ENCODE peak calls at places on chromosomes 11 and 22, in six cellular contexts. U is HL-60, T is K562, Y is HepG2, Z is H1, V is SK-N-SH. E is an unnamed sample.

GRCh38 chr22:45248832-45249561 is 8.3 kb upstream of the KIAA0930 start:
- DNase-seq in U (no peak), T (no peak), V (no peak), Z (no peak), Y (no peak), E (peak; percentile 78)

GRCh38 chr22:45503071-45503815 is 560 bp downstream of the FBLN1 start:
- DNase-seq in U (no peak), T (no peak), Z (no peak), Y (no peak), V (peak; percentile 72), E (no peak)

GRCh38 chr11:71986131-71986530 is 12.6 kb upstream of the IL18BP start:
- DNase-seq in Y (no peak), U (no peak), V (no peak), T (no peak), Z (no peak), E (no peak)

GRCh38 chr11:110984147-110984546 is 261.4 kb upstream of the POU2AF2 start:
- DNase-seq in Y (no peak), U (no peak), T (no peak), Z (no peak), V (no peak), E (no peak)

GRCh38 chr11:120867024-120867423 is 156.9 kb upstream of the TBCEL start:
- DNase-seq in V (no peak), Z (no peak), U (no peak), Y (no peak), T (no peak), E (no peak)

GRCh38 chr11:130631119-130631518 is 182.7 kb downstream of the ADAMTS15 start:
- DNase-seq in Y (no peak), U (no peak), V (no peak), T (no peak), Z (no peak), E (no peak)

GRCh38 chr22:41356430-41357028 is 25.2 kb upstream of the TEF start:
- DNase-seq in Y (no peak), Z (no peak), T (no peak), V (no peak), U (no peak), E (no peak)

GRCh38 chr11:477042-477715 is 27.1 kb downstream of the PTDSS2 start:
- DNase-seq in Y (no peak), V (peak; percentile 16), U (no peak), Z (no peak), T (no peak), E (no peak)

GRCh38 chr11:59263225-59263894 is 50.6 kb upstream of the MPEG1 start:
- DNase-seq in U (no peak), Y (peak; percentile 9), Z (no peak), T (no peak), V (no peak), E (no peak)

GRCh38 chr11:108672113-108672512 is 7.2 kb downstream of the DDX10 start:
- DNase-seq in V (no peak), T (no peak), U (no peak), Z (no peak), Y (no peak), E (no peak)

GRCh38 chr22:40567626-40568328 is 68.7 kb downstream of the MRTFA start:
- DNase-seq in U (no peak), T (no peak), V (no peak), Z (no peak), Y (no peak), E (no peak)

GRCh38 chr11:123478352-123478986 is 48.4 kb downstream of the GRAMD1B start:
- DNase-seq in U (peak; percentile 75), T (peak; percentile 72), Y (peak; percentile 64), V (peak; percentile 76), Z (peak; percentile 62), E (peak; percentile 60)

GRCh38 chr11:67316882-67317364 is 13.6 kb downstream of the SSH3 start:
- DNase-seq in U (no peak), T (no peak), V (no peak), Z (no peak), Y (no peak), E (no peak)

GRCh38 chr11:84594602-84595001 is 1032.5 kb downstream of the DLG2 start:
- DNase-seq in U (no peak), V (no peak), T (no peak), Z (no peak), Y (no peak), E (no peak)

GRCh38 chr11:2233693-2234455 is 36.5 kb downstream of the ASCL2 start:
- DNase-seq in V (no peak), U (no peak), Y (no peak), T (no peak), Z (no peak), E (no peak)

GRCh38 chr11:47020793-47021624 is 84.4 kb downstream of the CSTPP1 start:
- DNase-seq in T (no peak), V (no peak), U (no peak), Z (no peak), Y (no peak), E (peak; percentile 42)

GRCh38 chr22:31083377-31083768 is 2.3 kb downstream of the SMTN start:
- DNase-seq in V (peak; percentile 7), T (no peak), Y (no peak), Z (no peak), U (no peak), E (no peak)

GRCh38 chr22:31084811-31085492 is 3.8 kb downstream of the SMTN start:
- DNase-seq in V (peak; percentile 96), T (peak; percentile 76), U (peak; percentile 77), Y (no peak), Z (peak; percentile 61), E (peak; percentile 43)

GRCh38 chr22:31085493-31085824 is 4.3 kb downstream of the SMTN start:
- DNase-seq in U (no peak), Z (no peak), V (no peak), Y (no peak), T (no peak), E (no peak)

GRCh38 chr22:31082606-31083376 is 1.7 kb downstream of the SMTN start:
- DNase-seq in U (peak; percentile 34), Y (peak; percentile 60), Z (no peak), T (peak; percentile 70), V (peak; percentile 58), E (no peak)

GRCh38 chr22:31083923-31084810 is 3.0 kb downstream of the SMTN start:
- DNase-seq in Y (no peak), Z (no peak), U (no peak), V (peak; percentile 60), T (no peak), E (no peak)
- TF ChIP-seq GABPA in Y (no peak), Z (no peak), U (no peak), V (no peak), T (no peak), E (no peak)

GRCh38 chr22:46824348-46824909 is 62.0 kb downstream of the TBC1D22A start:
- DNase-seq in U (no peak), Z (no peak), T (no peak), Y (no peak), V (peak; percentile 8), E (no peak)
- TF ChIP-seq GABPA in U (no peak), Z (no peak), T (no peak), Y (no peak), V (no peak), E (no peak)

DNA sequence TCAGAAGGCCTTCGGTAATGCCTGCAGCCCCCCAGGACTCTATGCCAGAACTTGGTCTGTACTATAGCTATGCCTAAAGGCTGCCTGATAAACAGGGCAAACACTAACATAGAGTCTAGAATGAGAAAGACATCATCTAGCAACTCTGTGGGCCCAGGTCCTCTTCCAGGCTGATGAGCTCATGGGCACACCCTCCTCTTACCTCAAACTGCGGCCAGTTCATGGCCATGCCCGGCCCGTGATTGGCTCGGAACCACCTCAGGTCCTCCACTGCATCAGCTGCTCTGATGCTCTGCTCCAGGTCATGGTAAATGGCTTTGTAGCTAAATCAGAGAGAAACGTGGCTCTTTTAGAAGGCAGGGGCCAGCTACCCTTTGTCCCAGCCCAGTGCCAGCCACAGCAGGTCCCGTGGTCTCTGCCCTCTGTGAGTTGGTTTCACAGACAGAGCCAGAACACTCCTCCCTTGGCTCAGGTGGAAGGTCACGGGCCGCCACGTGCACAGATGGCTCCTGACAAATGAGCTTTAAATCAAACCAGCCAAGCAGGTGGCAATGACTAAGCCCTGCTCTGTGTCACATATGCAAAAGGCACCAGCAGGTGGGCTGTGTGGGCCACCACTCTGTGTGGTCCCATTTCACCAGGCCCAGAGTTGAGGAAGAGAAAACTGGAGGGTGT is 25.0 kb upstream of the ARFGAP3 start:
- DNase-seq in T (no peak), Z (no peak), Y (no peak), U (no peak), V (no peak), E (no peak)
- TF ChIP-seq GABPA in T (no peak), Z (no peak), Y (no peak), U (no peak), V (no peak), E (no peak)

GRCh38 chr11:18203723-18204122 is 31.1 kb downstream of the MRGPRX4 start:
- DNase-seq in U (no peak), V (peak; percentile 69), Z (no peak), Y (peak; percentile 31), T (peak; percentile 26), E (no peak)
- TF ChIP-seq GABPA in U (no peak), V (no peak), Z (no peak), Y (no peak), T (no peak), E (no peak)

GRCh38 chr11:30855383-30856006 is 269.3 kb upstream of the MPPED2 start:
- DNase-seq in T (no peak), U (no peak), Z (no peak), V (peak; percentile 12), Y (peak; percentile 2), E (no peak)
- TF ChIP-seq GABPA in T (no peak), U (no peak), Z (no peak), V (no peak), Y (no peak), E (no peak)